ENCODE peak calls at places on chromosomes 16 and 17, in five cellular contexts. One of them, this sample, is unnamed.

GRCh38 chr16:84672276-84673202 is 24.2 kb downstream of the KLHL36 start:
- DNase-seq in body of pancreas: peak; percentile 84
- DNase-seq in heart right ventricle: peak; percentile 84
- DNase-seq in CD4-positive, CD25-positive, alpha-beta regulatory T cell: peak; percentile 73
- DNase-seq in Panc1: peak; percentile 36
- DNase-seq in this sample: peak; percentile 81

GRCh38 chr17:32861979-32862378 is 14.9 kb downstream of the MYO1D start:
- DNase-seq in body of pancreas: no peak
- DNase-seq in heart right ventricle: no peak
- DNase-seq in CD4-positive, CD25-positive, alpha-beta regulatory T cell: no peak
- DNase-seq in Panc1: no peak
- DNase-seq in this sample: no peak

GRCh38 chr16:78390070-78390469 is 290.6 kb downstream of the WWOX start:
- DNase-seq in body of pancreas: no peak
- DNase-seq in heart right ventricle: no peak
- DNase-seq in CD4-positive, CD25-positive, alpha-beta regulatory T cell: no peak
- DNase-seq in Panc1: no peak
- DNase-seq in this sample: no peak

GRCh38 chr17:57524790-57525543 is 220.1 kb downstream of the CCDC182 start:
- DNase-seq in body of pancreas: no peak
- DNase-seq in heart right ventricle: no peak
- DNase-seq in CD4-positive, CD25-positive, alpha-beta regulatory T cell: no peak
- DNase-seq in Panc1: no peak
- DNase-seq in this sample: peak; percentile 84

GRCh38 chr16:86761117-86761971 is 183.0 kb downstream of the FOXL1 start:
- DNase-seq in body of pancreas: peak; percentile 47
- DNase-seq in heart right ventricle: peak; percentile 79
- DNase-seq in CD4-positive, CD25-positive, alpha-beta regulatory T cell: peak; percentile 16
- DNase-seq in Panc1: peak; percentile 17
- DNase-seq in this sample: peak; percentile 19

GRCh38 chr16:82585675-82586074 is 41.1 kb upstream of the CDH13 start:
- DNase-seq in body of pancreas: no peak
- DNase-seq in heart right ventricle: no peak
- DNase-seq in CD4-positive, CD25-positive, alpha-beta regulatory T cell: no peak
- DNase-seq in Panc1: no peak
- DNase-seq in this sample: no peak

GRCh38 chr17:7854851-7855642 is at the start of gene TMEM88:
- DNase-seq in body of pancreas: no peak
- DNase-seq in heart right ventricle: peak; percentile 57
- DNase-seq in CD4-positive, CD25-positive, alpha-beta regulatory T cell: no peak
- DNase-seq in Panc1: no peak
- DNase-seq in this sample: no peak

GRCh38 chr16:88785106-88785924 is at the start of gene PIEZO1:
- DNase-seq in body of pancreas: peak; percentile 72
- DNase-seq in heart right ventricle: peak; percentile 81
- DNase-seq in CD4-positive, CD25-positive, alpha-beta regulatory T cell: peak; percentile 85
- DNase-seq in Panc1: no peak
- DNase-seq in this sample: peak; percentile 82

GRCh38 chr17:73304971-73305786 is 6.6 kb downstream of the CDC42EP4 start:
- DNase-seq in body of pancreas: peak; percentile 60
- DNase-seq in heart right ventricle: peak; percentile 71
- DNase-seq in CD4-positive, CD25-positive, alpha-beta regulatory T cell: no peak
- DNase-seq in Panc1: no peak
- DNase-seq in this sample: no peak

GRCh38 chr16:70253291-70254094 is 1.8 kb upstream of the EXOSC6 start:
- DNase-seq in body of pancreas: peak; percentile 51
- DNase-seq in heart right ventricle: no peak
- DNase-seq in CD4-positive, CD25-positive, alpha-beta regulatory T cell: no peak
- DNase-seq in Panc1: no peak
- DNase-seq in this sample: peak; percentile 50

GRCh38 chr16:68644715-68645493 is at the start of gene CDH3:
- DNase-seq in body of pancreas: peak; percentile 74
- DNase-seq in heart right ventricle: no peak
- DNase-seq in CD4-positive, CD25-positive, alpha-beta regulatory T cell: peak; percentile 13
- DNase-seq in Panc1: no peak
- DNase-seq in this sample: no peak

GRCh38 chr17:43444223-43445008 is 39.4 kb upstream of the DHX8 start:
- DNase-seq in body of pancreas: peak; percentile 49
- DNase-seq in heart right ventricle: no peak
- DNase-seq in CD4-positive, CD25-positive, alpha-beta regulatory T cell: no peak
- DNase-seq in Panc1: no peak
- DNase-seq in this sample: no peak

GRCh38 chr16:58086381-58087208 is 42.6 kb downstream of the CFAP20 start:
- DNase-seq in body of pancreas: no peak
- DNase-seq in heart right ventricle: no peak
- DNase-seq in CD4-positive, CD25-positive, alpha-beta regulatory T cell: no peak
- DNase-seq in Panc1: no peak
- DNase-seq in this sample: no peak

GRCh38 chr17:29613371-29613837 is 9.3 kb downstream of the CORO6 start:
- DNase-seq in body of pancreas: peak; percentile 90
- DNase-seq in heart right ventricle: peak; percentile 98
- DNase-seq in CD4-positive, CD25-positive, alpha-beta regulatory T cell: peak; percentile 86
- DNase-seq in Panc1: no peak
- DNase-seq in this sample: peak; percentile 74

GRCh38 chr17:57909548-57909947 is 45.7 kb downstream of the CUEDC1 start:
- DNase-seq in body of pancreas: no peak
- DNase-seq in heart right ventricle: no peak
- DNase-seq in CD4-positive, CD25-positive, alpha-beta regulatory T cell: no peak
- DNase-seq in Panc1: no peak
- DNase-seq in this sample: no peak

GRCh38 chr16:75326333-75326732 is 74.9 kb upstream of the BCAR1 start:
- DNase-seq in body of pancreas: no peak
- DNase-seq in heart right ventricle: no peak
- DNase-seq in CD4-positive, CD25-positive, alpha-beta regulatory T cell: peak; percentile 40
- DNase-seq in Panc1: no peak
- DNase-seq in this sample: peak; percentile 39

GRCh38 chr17:70687421-70687820 is 518.1 kb downstream of the KCNJ2 start:
- DNase-seq in body of pancreas: no peak
- DNase-seq in heart right ventricle: no peak
- DNase-seq in CD4-positive, CD25-positive, alpha-beta regulatory T cell: no peak
- DNase-seq in Panc1: no peak
- DNase-seq in this sample: no peak

GRCh38 chr17:57861000-57861736 is 11.3 kb upstream of the MRPS23 start:
- DNase-seq in body of pancreas: peak; percentile 82
- DNase-seq in heart right ventricle: peak; percentile 56
- DNase-seq in CD4-positive, CD25-positive, alpha-beta regulatory T cell: peak; percentile 13
- DNase-seq in Panc1: no peak
- DNase-seq in this sample: peak; percentile 21

GRCh38 chr17:8720596-8720995 is 24.0 kb downstream of the CCDC42 start:
- DNase-seq in body of pancreas: no peak
- DNase-seq in heart right ventricle: no peak
- DNase-seq in CD4-positive, CD25-positive, alpha-beta regulatory T cell: no peak
- DNase-seq in Panc1: no peak
- DNase-seq in this sample: no peak

GRCh38 chr16:240559-240958 is 5.9 kb downstream of the FAM234A start:
- DNase-seq in body of pancreas: no peak
- DNase-seq in heart right ventricle: no peak
- DNase-seq in CD4-positive, CD25-positive, alpha-beta regulatory T cell: no peak
- DNase-seq in Panc1: no peak
- DNase-seq in this sample: no peak

GRCh38 chr16:30948956-30949654 is at the start of gene ORAI3:
- DNase-seq in body of pancreas: peak; percentile 73
- DNase-seq in heart right ventricle: peak; percentile 82
- DNase-seq in CD4-positive, CD25-positive, alpha-beta regulatory T cell: peak; percentile 24
- DNase-seq in Panc1: no peak
- DNase-seq in this sample: peak; percentile 66

GRCh38 chr16:9946022-9946720 is 236.1 kb downstream of the GRIN2A start:
- DNase-seq in body of pancreas: no peak
- DNase-seq in heart right ventricle: no peak
- DNase-seq in CD4-positive, CD25-positive, alpha-beta regulatory T cell: no peak
- DNase-seq in Panc1: no peak
- DNase-seq in this sample: no peak

GRCh38 chr17:9272506-9272905 is 251.2 kb downstream of the NTN1 start:
- DNase-seq in body of pancreas: no peak
- DNase-seq in heart right ventricle: no peak
- DNase-seq in CD4-positive, CD25-positive, alpha-beta regulatory T cell: no peak
- DNase-seq in Panc1: no peak
- DNase-seq in this sample: no peak

GRCh38 chr17:27323538-27324212 is 29.8 kb downstream of the WSB1 start:
- DNase-seq in body of pancreas: peak; percentile 51
- DNase-seq in heart right ventricle: peak; percentile 84
- DNase-seq in CD4-positive, CD25-positive, alpha-beta regulatory T cell: no peak
- DNase-seq in Panc1: no peak
- DNase-seq in this sample: no peak

GRCh38 chr16:79752421-79752820 is 151.9 kb upstream of the MAF start:
- DNase-seq in body of pancreas: no peak
- DNase-seq in heart right ventricle: no peak
- DNase-seq in CD4-positive, CD25-positive, alpha-beta regulatory T cell: no peak
- DNase-seq in Panc1: no peak
- DNase-seq in this sample: no peak

GRCh38 chr16:15810949-15811348 is 45.9 kb downstream of the MYH11 start:
- DNase-seq in body of pancreas: no peak
- DNase-seq in heart right ventricle: no peak
- DNase-seq in CD4-positive, CD25-positive, alpha-beta regulatory T cell: no peak
- DNase-seq in Panc1: no peak
- DNase-seq in this sample: no peak

GRCh38 chr16:78551487-78552085 is 452.1 kb downstream of the WWOX start:
- DNase-seq in body of pancreas: no peak
- DNase-seq in heart right ventricle: no peak
- DNase-seq in CD4-positive, CD25-positive, alpha-beta regulatory T cell: no peak
- DNase-seq in Panc1: no peak
- DNase-seq in this sample: no peak

GRCh38 chr17:81153340-81153803 is 11.9 kb upstream of the PVALEF start:
- DNase-seq in body of pancreas: no peak
- DNase-seq in heart right ventricle: no peak
- DNase-seq in CD4-positive, CD25-positive, alpha-beta regulatory T cell: no peak
- DNase-seq in Panc1: no peak
- DNase-seq in this sample: no peak

GRCh38 chr16:49920397-49920796 is 64.5 kb upstream of the ZNF423 start:
- DNase-seq in body of pancreas: no peak
- DNase-seq in heart right ventricle: no peak
- DNase-seq in CD4-positive, CD25-positive, alpha-beta regulatory T cell: no peak
- DNase-seq in Panc1: no peak
- DNase-seq in this sample: no peak

GRCh38 chr17:14794961-14795360 is 470.2 kb downstream of the PMP22 start:
- DNase-seq in body of pancreas: no peak
- DNase-seq in heart right ventricle: no peak
- DNase-seq in CD4-positive, CD25-positive, alpha-beta regulatory T cell: no peak
- DNase-seq in Panc1: no peak
- DNase-seq in this sample: peak; percentile 29

GRCh38 chr17:59378621-59379194 is 47.3 kb downstream of the YPEL2 start:
- DNase-seq in body of pancreas: no peak
- DNase-seq in heart right ventricle: no peak
- DNase-seq in CD4-positive, CD25-positive, alpha-beta regulatory T cell: no peak
- DNase-seq in Panc1: no peak
- DNase-seq in this sample: no peak

GRCh38 chr17:68501074-68501473 is 11.2 kb upstream of the PRKAR1A start:
- DNase-seq in body of pancreas: no peak
- DNase-seq in heart right ventricle: no peak
- DNase-seq in CD4-positive, CD25-positive, alpha-beta regulatory T cell: no peak
- DNase-seq in Panc1: no peak
- DNase-seq in this sample: no peak

GRCh38 chr17:66580601-66581385 is 254.1 kb upstream of the CACNG5 start:
- DNase-seq in body of pancreas: peak; percentile 30
- DNase-seq in heart right ventricle: peak; percentile 19
- DNase-seq in CD4-positive, CD25-positive, alpha-beta regulatory T cell: no peak
- DNase-seq in Panc1: peak; percentile 13
- DNase-seq in this sample: no peak

GRCh38 chr16:83215417-83216001 is 588.7 kb downstream of the CDH13 start:
- DNase-seq in body of pancreas: peak; percentile 44
- DNase-seq in heart right ventricle: peak; percentile 18
- DNase-seq in CD4-positive, CD25-positive, alpha-beta regulatory T cell: no peak
- DNase-seq in Panc1: peak; percentile 10
- DNase-seq in this sample: peak; percentile 75

GRCh38 chr16:66858740-66859396 is 14.7 kb downstream of the CA7 start:
- DNase-seq in body of pancreas: peak; percentile 23
- DNase-seq in heart right ventricle: peak; percentile 74
- DNase-seq in CD4-positive, CD25-positive, alpha-beta regulatory T cell: no peak
- DNase-seq in Panc1: no peak
- DNase-seq in this sample: no peak

GRCh38 chr17:50274142-50274944 is at the start of gene TMEM92:
- DNase-seq in body of pancreas: peak; percentile 79
- DNase-seq in heart right ventricle: no peak
- DNase-seq in CD4-positive, CD25-positive, alpha-beta regulatory T cell: no peak
- DNase-seq in Panc1: no peak
- DNase-seq in this sample: no peak

GRCh38 chr16:50311891-50312501 is 45.6 kb downstream of the ADCY7 start:
- DNase-seq in body of pancreas: no peak
- DNase-seq in heart right ventricle: no peak
- DNase-seq in CD4-positive, CD25-positive, alpha-beta regulatory T cell: no peak
- DNase-seq in Panc1: no peak
- DNase-seq in this sample: no peak

GRCh38 chr16:90015586-90016338 is 3.5 kb downstream of the DBNDD1 start:
- DNase-seq in body of pancreas: no peak
- DNase-seq in heart right ventricle: no peak
- DNase-seq in CD4-positive, CD25-positive, alpha-beta regulatory T cell: no peak
- DNase-seq in Panc1: no peak
- DNase-seq in this sample: no peak
- H3K27ac ChIP-seq in body of pancreas: no peak overlapping the region
- H3K27ac ChIP-seq in heart right ventricle: no peak overlapping the region
- H3K27ac ChIP-seq in CD4-positive, CD25-positive, alpha-beta regulatory T cell: no peak overlapping the region
- H3K27ac ChIP-seq in Panc1: no peak overlapping the region
- H3K27ac ChIP-seq in this sample: no peak overlapping the region

DNA sequence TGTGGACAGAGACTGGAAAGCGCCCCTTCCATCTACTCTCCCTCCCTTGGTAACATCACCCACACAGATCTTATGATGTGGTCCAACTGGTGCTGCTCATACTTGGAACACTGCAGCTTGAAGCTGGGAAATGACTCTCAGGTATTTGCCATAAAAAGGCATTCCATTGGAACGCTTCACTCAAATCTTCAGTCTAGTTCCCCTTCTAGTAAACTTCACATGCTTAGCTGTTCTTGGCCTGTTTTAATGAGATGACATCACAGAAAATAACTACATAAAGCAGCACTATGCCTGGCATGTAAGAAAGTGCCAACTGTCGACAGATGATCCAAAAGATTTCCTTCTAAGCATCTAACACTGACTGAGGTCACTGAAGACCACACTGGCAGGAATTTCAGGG is 9.3 kb downstream of the ZNF263 start:
- DNase-seq in body of pancreas: no peak
- DNase-seq in heart right ventricle: no peak
- DNase-seq in CD4-positive, CD25-positive, alpha-beta regulatory T cell: no peak
- DNase-seq in Panc1: no peak
- DNase-seq in this sample: no peak
- H3K9me3 ChIP-seq in body of pancreas: peaks cover 7% of the 10 kb centered on the region
- H3K9me3 ChIP-seq in heart right ventricle: peaks cover 97% of the 10 kb centered on the region
- H3K9me3 ChIP-seq in CD4-positive, CD25-positive, alpha-beta regulatory T cell: peaks cover 94% of the 10 kb centered on the region
- H3K9me3 ChIP-seq in Panc1: peaks cover 82% of the 10 kb centered on the region
- H3K9me3 ChIP-seq in this sample: no peaks in the 10 kb centered on the region

DNA sequence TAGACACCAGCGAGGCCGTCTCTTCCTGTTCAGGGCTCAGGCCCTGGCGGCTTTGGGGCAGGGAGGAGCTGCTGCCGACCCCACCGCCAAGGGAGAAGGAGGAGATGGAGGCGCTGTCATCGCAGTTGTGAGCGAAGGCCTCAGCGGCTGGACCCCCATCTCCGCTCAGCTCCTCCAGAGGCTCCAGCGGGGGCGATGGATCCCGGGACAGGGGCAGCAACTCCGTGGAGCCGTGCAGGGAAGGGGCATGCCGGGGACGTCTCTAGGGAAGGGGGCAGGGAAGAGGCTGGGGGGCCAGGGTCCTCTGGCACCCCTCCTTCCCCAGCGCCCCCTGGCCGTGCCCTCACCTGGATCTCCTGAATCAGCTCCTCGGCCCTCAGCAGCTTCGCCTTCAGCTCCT is 10.7 kb downstream of the RABEP2 start:
- DNase-seq in body of pancreas: no peak
- DNase-seq in heart right ventricle: no peak
- DNase-seq in CD4-positive, CD25-positive, alpha-beta regulatory T cell: no peak
- DNase-seq in Panc1: no peak
- DNase-seq in this sample: no peak
- H3K36me3 ChIP-seq in body of pancreas: no peaks in the 10 kb centered on the region
- H3K36me3 ChIP-seq in heart right ventricle: peaks cover 4% of the 10 kb centered on the region
- H3K36me3 ChIP-seq in CD4-positive, CD25-positive, alpha-beta regulatory T cell: peaks cover 31% of the 10 kb centered on the region
- H3K36me3 ChIP-seq in Panc1: no peaks in the 10 kb centered on the region
- H3K36me3 ChIP-seq in this sample: peaks cover 97% of the 10 kb centered on the region

GRCh38 chr17:5560361-5560988 is 23.8 kb downstream of the NLRP1 start:
- DNase-seq in body of pancreas: no peak
- DNase-seq in heart right ventricle: no peak
- DNase-seq in CD4-positive, CD25-positive, alpha-beta regulatory T cell: no peak
- DNase-seq in Panc1: no peak
- DNase-seq in this sample: no peak
- H3K27ac ChIP-seq in body of pancreas: no peak overlapping the region
- H3K27ac ChIP-seq in heart right ventricle: no peak overlapping the region
- H3K27ac ChIP-seq in CD4-positive, CD25-positive, alpha-beta regulatory T cell: no peak overlapping the region
- H3K27ac ChIP-seq in Panc1: no peak overlapping the region
- H3K27ac ChIP-seq in this sample: no peak overlapping the region

This sample was measured in OCI-LY7.